ENCODE peak calls at places on chromosomes 4 and X, in four cellular contexts. X is SK-N-SH, Z is brain microvascular endothelial cell, O is fibroblast of lung. C is an unnamed sample.
A peak's percentile ranks its signal among the peaks of the same experiment; 100 is the strongest.

GRCh38 chr4:7797330-7797729 is 142.3 kb downstream of the AFAP1 start:
- DNase-seq in O (no peak), X (no peak), Z (no peak), C (no peak)

GRCh38 chr4:180999217-180999616 is 1244.0 kb upstream of the TENM3 start:
- DNase-seq in O (peak; percentile 46), Z (no peak), X (peak; percentile 70), C (no peak)

GRCh38 chrX:42714981-42715688 is 62.8 kb downstream of the PPP1R2C start:
- DNase-seq in X (peak; percentile 25), Z (no peak), O (peak; percentile 14), C (no peak)

GRCh38 chrX:17826609-17827496 is 34.2 kb downstream of the RAI2 start:
- DNase-seq in O (peak; percentile 78), Z (peak; percentile 21), X (no peak), C (no peak)

GRCh38 chrX:142233400-142233799 is 28.3 kb upstream of the MAGEC2 start:
- DNase-seq in X (no peak), Z (no peak), O (no peak), C (no peak)

GRCh38 chrX:148281920-148282319 is 218.5 kb upstream of the AFF2 start:
- DNase-seq in O (no peak), Z (no peak), X (no peak), C (no peak)

GRCh38 chr4:8155048-8155447 is 3.6 kb downstream of the ABLIM2 start:
- DNase-seq in X (no peak), O (no peak), Z (no peak), C (no peak)

GRCh38 chrX:12425496-12425895 is 287.2 kb downstream of the FRMPD4 start:
- DNase-seq in X (no peak), Z (no peak), O (peak; percentile 21), C (no peak)

GRCh38 chrX:47321386-47321785 is 49.0 kb upstream of the ZNF157 start:
- DNase-seq in Z (peak; percentile 36), X (no peak), O (peak; percentile 66), C (no peak)

GRCh38 chr4:103996637-103997036 is 276.9 kb upstream of the TACR3 start:
- DNase-seq in O (peak; percentile 42), X (no peak), Z (peak; percentile 45), C (no peak)

GRCh38 chrX:43750248-43750676 is 94.2 kb downstream of the MAOA start:
- DNase-seq in O (peak; percentile 69), X (peak; percentile 48), Z (peak; percentile 39), C (peak; percentile 81)

GRCh38 chr4:64250061-64250460 is 159.2 kb downstream of the TECRL start:
- DNase-seq in X (no peak), O (no peak), Z (no peak), C (no peak)

GRCh38 chr4:65033899-65034298 is 624.6 kb upstream of the TECRL start:
- DNase-seq in X (no peak), Z (no peak), O (no peak), C (no peak)

GRCh38 chr4:189035654-189036053 is 896.4 kb downstream of the TRIML1 start:
- DNase-seq in O (no peak), X (no peak), Z (no peak), C (no peak)

GRCh38 chr4:138645289-138645688 is 370.3 kb upstream of the NOCT start:
- DNase-seq in Z (peak; percentile 16), X (no peak), O (peak; percentile 19), C (no peak)

GRCh38 chrX:140572724-140573123 is 67.9 kb upstream of the SOX3 start:
- DNase-seq in O (peak; percentile 36), Z (peak; percentile 8), X (peak; percentile 21), C (peak; percentile 80)

GRCh38 chr4:155906554-155907247 is 3.2 kb downstream of the TDO2 start:
- DNase-seq in O (peak; percentile 100), X (no peak), Z (peak; percentile 98), C (no peak)

GRCh38 chr4:4260185-4260751 is 12.2 kb upstream of the TMEM128 start:
- DNase-seq in Z (peak; percentile 35), X (peak; percentile 59), O (peak; percentile 72), C (peak; percentile 86)

GRCh38 chrX:144075432-144075831 is 191.6 kb downstream of the UBE2NL start:
- DNase-seq in Z (no peak), X (no peak), O (no peak), C (no peak)
- H3K27me3 ChIP-seq in Z (no peaks in the 10 kb centered on the region), X (no peaks in the 10 kb centered on the region), O (no peaks in the 10 kb centered on the region), C (no peaks in the 10 kb centered on the region)

GRCh38 chr4:651884-652642 is 22.0 kb downstream of the ATP5ME start:
- DNase-seq in O (no peak), X (no peak), Z (no peak), C (no peak)
- H3K27me3 ChIP-seq in O (peaks cover 4% of the 10 kb centered on the region), X (peaks cover 13% of the 10 kb centered on the region), Z (no peaks in the 10 kb centered on the region), C (no peaks in the 10 kb centered on the region)

GRCh38 chr4:84493092-84493850 is 5.8 kb downstream of the NKX6-1 start:
- DNase-seq in X (peak; percentile 49), Z (no peak), O (peak; percentile 34), C (no peak)
- H3K27me3 ChIP-seq in X (peaks cover 99% of the 10 kb centered on the region), Z (no peaks in the 10 kb centered on the region), O (peaks cover 42% of the 10 kb centered on the region), C (no peaks in the 10 kb centered on the region)

GRCh38 chrX:132369650-132370049 is 119.2 kb downstream of the MBNL3 start:
- DNase-seq in Z (no peak), O (no peak), X (no peak), C (no peak)
- H3K27me3 ChIP-seq in Z (no peaks in the 10 kb centered on the region), O (no peaks in the 10 kb centered on the region), X (no peaks in the 10 kb centered on the region), C (no peaks in the 10 kb centered on the region)

DNA sequence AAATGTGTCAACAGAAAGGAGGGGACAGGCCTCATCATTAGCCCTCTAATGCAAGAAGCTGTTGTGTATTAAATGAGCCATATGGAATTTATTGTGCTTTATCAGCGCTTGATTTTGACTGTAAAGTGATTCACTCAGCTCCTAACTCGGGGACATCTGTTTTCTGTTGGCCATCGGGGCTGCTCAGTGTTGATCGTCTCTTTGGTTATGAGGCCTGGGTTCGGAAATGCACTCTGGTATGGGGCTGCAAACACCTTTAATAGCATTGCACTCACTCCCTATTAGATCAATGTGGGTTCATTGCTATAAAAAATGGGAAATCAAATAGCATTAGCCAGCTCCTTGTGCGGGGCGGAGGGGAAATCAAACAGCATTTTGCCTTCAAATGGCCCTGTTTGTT is 6.4 kb downstream of the ARX start:
- DNase-seq in X (peak; percentile 81), Z (no peak), O (no peak), C (no peak)
- H3K27me3 ChIP-seq in X (peaks cover 27% of the 10 kb centered on the region), Z (peaks cover 49% of the 10 kb centered on the region), O (peaks cover 64% of the 10 kb centered on the region), C (no peaks in the 10 kb centered on the region)

GRCh38 chr4:186886759-186887158 is 163.1 kb upstream of the FAT1 start:
- DNase-seq in O (no peak), Z (no peak), X (no peak), C (no peak)

GRCh38 chr4:186887211-186887785 is 163.6 kb upstream of the FAT1 start:
- DNase-seq in Z (no peak), O (no peak), X (no peak), C (no peak)

GRCh38 chr4:186889876-186890643 is 166.4 kb upstream of the FAT1 start:
- DNase-seq in X (no peak), O (no peak), Z (no peak), C (no peak)

GRCh38 chr4:186891859-186892486 is 168.3 kb upstream of the FAT1 start:
- DNase-seq in Z (no peak), O (no peak), X (no peak), C (no peak)
- H3K27me3 ChIP-seq in Z (no peaks in the 10 kb centered on the region), O (no peaks in the 10 kb centered on the region), X (no peaks in the 10 kb centered on the region), C (no peaks in the 10 kb centered on the region)

DNA sequence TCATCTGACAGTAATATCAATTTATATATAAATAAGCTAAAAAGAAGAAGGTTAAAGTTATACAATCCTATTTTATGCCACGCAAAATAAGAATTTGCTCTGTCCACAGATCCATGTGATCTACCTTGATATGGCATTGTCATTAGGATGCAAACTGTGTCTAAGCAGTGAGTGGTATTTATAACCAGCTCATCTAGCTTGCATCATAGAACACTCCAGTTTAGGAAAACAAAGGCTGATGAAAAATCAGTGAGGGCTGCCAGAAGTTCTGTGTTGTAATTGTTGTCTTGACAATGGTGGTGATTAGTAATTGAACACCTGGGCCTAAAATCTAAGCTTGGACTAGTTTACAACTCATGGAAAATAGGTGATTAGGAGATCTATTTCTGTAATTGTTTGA is 111.0 kb downstream of the CPE start:
- DNase-seq in Z (no peak), X (no peak), O (no peak), C (no peak)
- H3K27me3 ChIP-seq in Z (no peaks in the 10 kb centered on the region), X (no peaks in the 10 kb centered on the region), O (no peaks in the 10 kb centered on the region), C (peaks cover 3% of the 10 kb centered on the region)

GRCh38 chr4:124203613-124204284 is 508.8 kb downstream of the ANKRD50 start:
- DNase-seq in O (peak; percentile 86), Z (peak; percentile 9), X (no peak), C (no peak)

GRCh38 chr4:124202106-124202505 is 510.4 kb downstream of the ANKRD50 start:
- DNase-seq in Z (no peak), X (no peak), O (peak; percentile 77), C (no peak)

GRCh38 chr4:124199755-124200154 is 512.8 kb downstream of the ANKRD50 start:
- DNase-seq in O (peak; percentile 66), Z (no peak), X (no peak), C (no peak)

GRCh38 chr4:124199185-124199584 is 513.3 kb downstream of the ANKRD50 start:
- DNase-seq in X (no peak), Z (no peak), O (no peak), C (no peak)
- H3K27me3 ChIP-seq in X (no peaks in the 10 kb centered on the region), Z (no peaks in the 10 kb centered on the region), O (no peaks in the 10 kb centered on the region), C (no peaks in the 10 kb centered on the region)

GRCh38 chr4:12595489-12595888 is 888.7 kb downstream of the RAB28 start:
- DNase-seq in Z (no peak), O (no peak), X (no peak), C (no peak)

DNA sequence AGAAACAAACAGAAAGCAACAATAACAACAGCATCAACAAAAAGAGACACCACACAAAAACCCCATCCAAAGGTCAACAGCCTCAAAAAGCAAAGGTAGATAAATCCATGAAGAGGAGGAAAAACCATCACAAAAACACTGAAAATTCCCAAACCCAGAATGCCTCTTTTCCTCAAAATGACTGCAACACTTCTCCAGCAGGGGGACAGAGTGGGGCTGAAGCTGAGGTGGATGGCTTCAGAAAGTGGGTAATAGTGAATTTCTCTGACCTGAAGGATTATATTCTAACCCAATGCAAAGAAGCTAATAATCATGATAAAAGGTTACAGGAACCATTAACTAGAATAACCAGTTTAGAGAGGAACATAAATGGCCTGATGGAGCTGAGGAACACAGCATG is 888.2 kb downstream of the RAB28 start:
- DNase-seq in O (no peak), X (no peak), Z (no peak), C (no peak)
- H3K27me3 ChIP-seq in O (no peaks in the 10 kb centered on the region), X (no peaks in the 10 kb centered on the region), Z (no peaks in the 10 kb centered on the region), C (no peaks in the 10 kb centered on the region)

GRCh38 chrX:132331000-132331399 is 111.8 kb upstream of the RAP2C start:
- DNase-seq in O (no peak), X (no peak), Z (no peak), C (no peak)

GRCh38 chrX:132333351-132333750 is 114.1 kb upstream of the RAP2C start:
- DNase-seq in O (no peak), X (no peak), Z (no peak), C (no peak)

GRCh38 chrX:132330156-132330729 is 111.0 kb upstream of the RAP2C start:
- DNase-seq in O (no peak), Z (no peak), X (no peak), C (no peak)

GRCh38 chrX:132336172-132336571 is 116.9 kb upstream of the RAP2C start:
- DNase-seq in Z (no peak), X (no peak), O (no peak), C (no peak)

DNA sequence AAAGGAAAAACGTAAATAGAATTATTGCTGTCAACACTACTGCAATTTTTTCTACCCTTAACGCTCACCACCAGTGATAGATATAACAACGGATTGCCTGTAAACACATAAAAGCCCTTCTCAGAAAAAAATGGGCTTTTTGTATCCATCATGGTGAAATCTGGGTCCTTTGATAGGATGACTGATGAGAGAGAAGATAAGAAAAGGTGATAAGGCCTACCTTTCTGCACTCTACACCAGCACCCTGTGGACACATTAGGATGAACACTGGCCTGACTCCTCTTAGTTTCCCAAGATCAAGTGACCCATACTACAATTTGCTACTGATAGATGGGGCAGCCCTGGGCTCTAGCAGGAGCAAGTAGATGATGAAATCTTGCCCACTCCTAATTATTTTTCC is 112.3 kb upstream of the RAP2C start:
- DNase-seq in Z (no peak), X (no peak), O (no peak), C (no peak)
- H3K27me3 ChIP-seq in Z (no peaks in the 10 kb centered on the region), X (no peaks in the 10 kb centered on the region), O (no peaks in the 10 kb centered on the region), C (no peaks in the 10 kb centered on the region)

C was measured in Karpas-422.